ENCODE peak calls at places on chromosomes 4 and X, in seven cellular contexts. A, E, Q, L, J, B and V are unnamed samples.

GRCh38 chrX:20995829-20996228 is 378.4 kb upstream of the CNKSR2 start:
- DNase-seq in A (no peak), E (no peak), Q (no peak), L (no peak), J (no peak), B (no peak), V (no peak)

GRCh38 chrX:33178218-33178617 is 33.1 kb downstream of the DMD start:
- DNase-seq in A (no peak), E (no peak), Q (no peak), L (no peak), J (no peak), B (no peak), V (no peak)

GRCh38 chr4:133316874-133317273 is 167.8 kb downstream of the PCDH10 start:
- DNase-seq in A (peak), E (no peak), Q (peak), L (no peak), J (no peak), B (no peak), V (no peak)

GRCh38 chr4:73450398-73451004 is 14.5 kb downstream of the AFP start:
- DNase-seq in A (peak), E (peak), Q (peak), L (peak), J (no peak), B (peak), V (peak)

GRCh38 chr4:134365852-134366251 is 164.3 kb upstream of the PABPC4L start:
- DNase-seq in A (peak), E (peak), Q (no peak), L (no peak), J (no peak), B (no peak), V (no peak)

GRCh38 chr4:74423101-74423500 is 21.8 kb upstream of the AREG start:
- DNase-seq in A (peak), E (peak), Q (peak), L (no peak), J (no peak), B (no peak), V (no peak)

GRCh38 chrX:11786862-11787261 is 28.8 kb downstream of the MSL3 start:
- DNase-seq in A (no peak), E (no peak), Q (peak), L (no peak), J (no peak), B (no peak), V (no peak)

GRCh38 chrX:39969099-39969825 is 128.5 kb downstream of the BCOR start:
- DNase-seq in A (no peak), E (no peak), Q (no peak), L (no peak), J (no peak), B (no peak), V (no peak)

GRCh38 chrX:110561036-110561435 is 202.4 kb downstream of the RTL9 start:
- DNase-seq in A (no peak), E (no peak), Q (peak), L (no peak), J (no peak), B (no peak), V (no peak)

GRCh38 chr4:112857461-112857860 is 192.0 kb upstream of the ANK2 start:
- DNase-seq in A (peak), E (peak), Q (peak), L (no peak), J (no peak), B (no peak), V (no peak)

GRCh38 chrX:44223150-44223549 is 120.3 kb downstream of the EFHC2 start:
- DNase-seq in A (peak), E (no peak), Q (peak), L (no peak), J (no peak), B (no peak), V (peak)

GRCh38 chrX:12895856-12896255 is 10.6 kb upstream of the TLR8 start:
- DNase-seq in A (peak), E (no peak), Q (peak), L (no peak), J (no peak), B (no peak), V (no peak)

GRCh38 chr4:132334081-132334480 is 815.0 kb upstream of the PCDH10 start:
- DNase-seq in A (no peak), E (no peak), Q (peak), L (no peak), J (no peak), B (no peak), V (no peak)

GRCh38 chr4:156378053-156378665 is 424.5 kb upstream of the CTSO start:
- DNase-seq in A (peak), E (peak), Q (peak), L (peak), J (no peak), B (no peak), V (no peak)

GRCh38 chr4:64588507-64588906 is 179.3 kb upstream of the TECRL start:
- DNase-seq in A (no peak), E (no peak), Q (no peak), L (no peak), J (no peak), B (no peak), V (no peak)

GRCh38 chr4:173647902-173648301 is 117.9 kb upstream of the HAND2 start:
- DNase-seq in A (no peak), E (no peak), Q (no peak), L (no peak), J (no peak), B (no peak), V (no peak)

GRCh38 chr4:76224193-76224592 is 10.6 kb upstream of the SCARB2 start:
- DNase-seq in A (no peak), E (no peak), Q (no peak), L (no peak), J (no peak), B (no peak), V (no peak)

GRCh38 chr4:140095694-140096482 is 58.1 kb downstream of the MAML3 start:
- DNase-seq in A (peak), E (peak), Q (peak), L (no peak), J (no peak), B (peak), V (no peak)

GRCh38 chr4:138035781-138036258 is 206.3 kb downstream of the SLC7A11 start:
- DNase-seq in A (peak), E (peak), Q (peak), L (peak), J (no peak), B (no peak), V (no peak)

GRCh38 chr4:6925357-6925836 is 15.8 kb downstream of the TBC1D14 start:
- DNase-seq in A (no peak), E (no peak), Q (no peak), L (no peak), J (peak), B (peak), V (no peak)

GRCh38 chrX:13652256-13653021 is 502 bp upstream of the TCEANC start:
- DNase-seq in A (peak), E (peak), Q (peak), L (no peak), J (no peak), B (no peak), V (no peak)

GRCh38 chrX:38880460-38880859 is 79.2 kb downstream of the MID1IP1 start:
- DNase-seq in A (peak), E (peak), Q (no peak), L (no peak), J (no peak), B (no peak), V (no peak)

GRCh38 chrX:131621650-131622049 is 77.8 kb downstream of the OR13H1 start:
- DNase-seq in A (no peak), E (no peak), Q (no peak), L (no peak), J (no peak), B (no peak), V (no peak)
- H3K4me3 ChIP-seq in A (no peak), E (no peak), Q (no peak), L (no peak), J (no peak), B (no peak), V (no peak)

GRCh38 chrX:132493095-132493494 is 4.3 kb upstream of the MBNL3 start:
- DNase-seq in A (no peak), E (no peak), Q (no peak), L (no peak), J (no peak), B (no peak), V (no peak)

GRCh38 chrX:132489256-132490085 is 633 bp upstream of the MBNL3 start:
- DNase-seq in A (peak), E (peak), Q (peak), L (peak), J (no peak), B (peak), V (peak)

GRCh38 chrX:132490086-132490419 is 1.2 kb upstream of the MBNL3 start:
- DNase-seq in A (no peak), E (no peak), Q (no peak), L (peak), J (no peak), B (no peak), V (no peak)

GRCh38 chrX:132488819-132489255 is at the start of gene MBNL3:
- DNase-seq in A (peak), E (peak), Q (peak), L (peak), J (no peak), B (peak), V (peak)

DNA sequence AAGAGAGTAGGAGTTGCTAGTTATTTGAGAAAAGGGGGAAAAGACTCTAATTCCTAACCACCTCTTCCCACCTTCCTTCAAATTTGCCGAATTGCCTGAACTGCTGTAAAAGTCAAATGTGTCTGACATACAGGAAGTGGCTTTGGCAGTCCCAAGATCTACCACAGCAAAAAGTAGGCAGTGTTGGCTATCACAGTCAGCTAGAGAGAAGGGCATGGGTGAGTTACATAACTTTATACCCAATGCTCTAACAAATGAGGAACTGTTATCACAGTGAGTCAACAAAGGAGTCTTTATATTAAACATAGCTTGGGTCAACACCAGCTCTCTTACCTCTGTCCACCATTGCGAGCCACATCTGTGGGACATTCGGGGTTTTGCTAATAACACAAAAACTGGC is 2.4 kb upstream of the MBNL3 start:
- DNase-seq in A (no peak), E (peak), Q (peak), L (no peak), J (no peak), B (no peak), V (peak)
- H3K4me3 ChIP-seq in A (no peak), E (no peak), Q (no peak), L (no peak), J (no peak), B (no peak), V (peak)

GRCh38 chr4:150569384-150569987 is 12.5 kb upstream of the MAB21L2 start:
- DNase-seq in A (peak), E (peak), Q (peak), L (no peak), J (no peak), B (no peak), V (no peak)
- H3K4me3 ChIP-seq in A (no peak), E (no peak), Q (no peak), L (no peak), J (no peak), B (no peak), V (no peak)

GRCh38 chr4:30769093-30769492 is 48.9 kb downstream of the PCDH7 start:
- DNase-seq in A (no peak), E (no peak), Q (no peak), L (no peak), J (no peak), B (no peak), V (no peak)

GRCh38 chr4:30767147-30767546 is 47.0 kb downstream of the PCDH7 start:
- DNase-seq in A (no peak), E (no peak), Q (no peak), L (no peak), J (no peak), B (no peak), V (no peak)

GRCh38 chr4:30765022-30765421 is 44.9 kb downstream of the PCDH7 start:
- DNase-seq in A (no peak), E (no peak), Q (no peak), L (no peak), J (no peak), B (no peak), V (no peak)

GRCh38 chr4:30768278-30768677 is 48.1 kb downstream of the PCDH7 start:
- DNase-seq in A (no peak), E (no peak), Q (no peak), L (no peak), J (no peak), B (no peak), V (no peak)

GRCh38 chr4:30770049-30770549 is 49.9 kb downstream of the PCDH7 start:
- DNase-seq in A (peak), E (no peak), Q (peak), L (no peak), J (no peak), B (no peak), V (no peak)
- H3K4me3 ChIP-seq in A (no peak), E (no peak), Q (no peak), L (no peak), J (no peak), B (no peak), V (no peak)